ENCODE peak calls at places on chromosome 12, in seven cellular contexts. M is Panc1; I is right atrium auricular region; O is naive thymus-derived CD4-positive, alpha-beta T cell; U is heart right ventricle; L is heart left ventricle; R is esophagus squamous epithelium. V is an unnamed sample.

GRCh38 chr12:119613319-119613936 is 19.9 kb downstream of the TMEM233 start:
- DNase-seq in O (no peak), I (no peak), R (no peak), U (no peak), M (peak; percentile 51), L (no peak), V (no peak)

GRCh38 chr12:104498211-104498801 is 41.6 kb downstream of the CHST11 start:
- DNase-seq in M (no peak), I (no peak), U (no peak), R (no peak), L (no peak), O (no peak), V (no peak)

GRCh38 chr12:94208433-94208921 is 60.1 kb downstream of the PLXNC1 start:
- DNase-seq in M (no peak), I (no peak), O (no peak), U (peak; percentile 13), R (no peak), L (no peak), V (no peak)

GRCh38 chr12:66409195-66409871 is 107.0 kb downstream of the HELB start:
- DNase-seq in U (peak; percentile 18), I (no peak), M (peak; percentile 8), R (no peak), O (no peak), L (no peak), V (no peak)

GRCh38 chr12:4370265-4370664 is 9.2 kb downstream of the FGF23 start:
- DNase-seq in L (no peak), I (no peak), O (no peak), U (no peak), M (no peak), R (no peak), V (no peak)

GRCh38 chr12:131882804-131883520 is 11.5 kb upstream of the ULK1 start:
- DNase-seq in U (no peak), M (no peak), O (no peak), R (no peak), L (no peak), I (no peak), V (no peak)

GRCh38 chr12:62732861-62733427 is 202.0 kb downstream of the PPM1H start:
- DNase-seq in L (no peak), O (no peak), U (no peak), I (no peak), M (no peak), R (no peak), V (no peak)

GRCh38 chr12:16726879-16727278 is 120.9 kb upstream of the LMO3 start:
- DNase-seq in U (no peak), R (no peak), L (no peak), I (no peak), O (no peak), M (no peak), V (no peak)

GRCh38 chr12:103676863-103677262 is 89.8 kb downstream of the STAB2 start:
- DNase-seq in L (no peak), O (no peak), I (no peak), R (no peak), U (no peak), M (no peak), V (no peak)

GRCh38 chr12:52175411-52176350 is 16.1 kb downstream of the KRT80 start:
- DNase-seq in R (no peak), M (no peak), U (no peak), I (no peak), O (no peak), L (no peak), V (no peak)

GRCh38 chr12:17680220-17680619 is 409.8 kb downstream of the RERGL start:
- DNase-seq in O (no peak), R (no peak), U (no peak), M (no peak), I (no peak), L (no peak), V (no peak)

GRCh38 chr12:22046968-22047390 is 961 bp downstream of the CMAS start:
- DNase-seq in L (no peak), M (no peak), U (no peak), O (no peak), R (no peak), I (no peak), V (no peak)

GRCh38 chr12:106917503-106917902 is 38.2 kb upstream of the TMEM263 start:
- DNase-seq in R (no peak), I (no peak), L (no peak), O (no peak), U (no peak), M (no peak), V (no peak)

GRCh38 chr12:79897617-79898016 is 37.3 kb downstream of the PPP1R12A start:
- DNase-seq in U (no peak), O (no peak), I (no peak), L (no peak), R (no peak), M (no peak), V (no peak)

GRCh38 chr12:120887253-120888043 is 16.7 kb downstream of the SPPL3 start:
- DNase-seq in L (no peak), M (no peak), R (no peak), O (no peak), I (no peak), U (no peak), V (no peak)

GRCh38 chr12:14930299-14930698 is 8.0 kb downstream of the ERP27 start:
- DNase-seq in R (no peak), M (no peak), O (no peak), L (no peak), U (no peak), I (no peak), V (no peak)

GRCh38 chr12:79634957-79635471 is 55.8 kb downstream of the PAWR start:
- DNase-seq in R (no peak), O (no peak), U (no peak), I (no peak), L (no peak), M (no peak), V (no peak)

GRCh38 chr12:117343849-117344248 is 17.6 kb downstream of the NOS1 start:
- DNase-seq in I (no peak), L (no peak), R (no peak), U (no peak), O (no peak), M (no peak), V (no peak)

GRCh38 chr12:124404162-124404561 is 109.3 kb downstream of the RFLNA start:
- DNase-seq in R (no peak), O (no peak), L (no peak), M (no peak), I (no peak), U (no peak), V (peak; percentile 67)

GRCh38 chr12:88153959-88154358 is 11.9 kb downstream of the TMTC3 start:
- DNase-seq in U (no peak), O (no peak), L (no peak), I (no peak), M (no peak), R (no peak), V (no peak)

GRCh38 chr12:106415134-106415533 is 57.6 kb downstream of the POLR3B start:
- DNase-seq in L (no peak), R (no peak), M (no peak), I (no peak), U (no peak), O (no peak), V (no peak)

GRCh38 chr12:93302331-93303229 is 75.1 kb upstream of the NUDT4 start:
- DNase-seq in U (peak; percentile 70), R (no peak), I (no peak), L (peak; percentile 49), O (no peak), M (no peak), V (no peak)

GRCh38 chr12:25797335-25797863 is 161.1 kb upstream of the RASSF8 start:
- DNase-seq in O (no peak), L (no peak), R (no peak), I (no peak), U (no peak), M (no peak), V (no peak)

GRCh38 chr12:25796523-25797000 is 161.9 kb upstream of the RASSF8 start:
- DNase-seq in U (no peak), L (no peak), R (no peak), I (no peak), M (no peak), O (no peak), V (no peak)

GRCh38 chr12:25797949-25798348 is 160.5 kb upstream of the RASSF8 start:
- DNase-seq in R (no peak), O (no peak), I (no peak), U (no peak), M (no peak), L (no peak), V (no peak)

GRCh38 chr12:25801621-25802243 is 156.8 kb upstream of the RASSF8 start:
- DNase-seq in L (no peak), O (no peak), I (no peak), M (no peak), U (no peak), R (no peak), V (no peak)

GRCh38 chr12:25800101-25800500 is 158.4 kb upstream of the RASSF8 start:
- DNase-seq in I (no peak), M (no peak), U (no peak), L (no peak), R (no peak), O (no peak), V (no peak)
- H3K27ac ChIP-seq in I (no peak overlapping the region), M (no peak overlapping the region), U (no peak overlapping the region), L (no peak overlapping the region), R (no peak overlapping the region), O (no peak overlapping the region), V (no peak overlapping the region)

DNA sequence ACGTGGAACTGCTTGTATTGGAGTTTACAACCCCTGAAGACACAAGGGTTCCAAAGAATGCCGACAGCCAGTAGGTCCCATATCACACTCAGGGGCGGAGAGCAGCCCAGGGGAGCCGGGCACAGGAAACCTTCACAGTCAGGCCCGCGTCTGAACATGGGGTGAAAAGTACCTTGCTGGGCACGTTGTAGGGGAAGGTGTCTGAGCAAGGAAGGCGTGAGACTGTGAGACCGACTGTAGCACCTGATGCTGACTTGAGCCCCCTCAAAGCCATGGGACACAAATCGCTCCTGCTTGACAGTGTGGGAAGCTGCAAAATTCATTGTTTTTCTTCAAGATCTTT is 14.7 kb downstream of the RIMBP2 start:
- DNase-seq in L (no peak), R (no peak), I (no peak), O (no peak), U (no peak), M (no peak), V (no peak)
- H3K27ac ChIP-seq in L (no peak overlapping the region), R (no peak overlapping the region), I (no peak overlapping the region), O (no peak overlapping the region), U (no peak overlapping the region), M (no peak overlapping the region), V (no peak overlapping the region)

DNA sequence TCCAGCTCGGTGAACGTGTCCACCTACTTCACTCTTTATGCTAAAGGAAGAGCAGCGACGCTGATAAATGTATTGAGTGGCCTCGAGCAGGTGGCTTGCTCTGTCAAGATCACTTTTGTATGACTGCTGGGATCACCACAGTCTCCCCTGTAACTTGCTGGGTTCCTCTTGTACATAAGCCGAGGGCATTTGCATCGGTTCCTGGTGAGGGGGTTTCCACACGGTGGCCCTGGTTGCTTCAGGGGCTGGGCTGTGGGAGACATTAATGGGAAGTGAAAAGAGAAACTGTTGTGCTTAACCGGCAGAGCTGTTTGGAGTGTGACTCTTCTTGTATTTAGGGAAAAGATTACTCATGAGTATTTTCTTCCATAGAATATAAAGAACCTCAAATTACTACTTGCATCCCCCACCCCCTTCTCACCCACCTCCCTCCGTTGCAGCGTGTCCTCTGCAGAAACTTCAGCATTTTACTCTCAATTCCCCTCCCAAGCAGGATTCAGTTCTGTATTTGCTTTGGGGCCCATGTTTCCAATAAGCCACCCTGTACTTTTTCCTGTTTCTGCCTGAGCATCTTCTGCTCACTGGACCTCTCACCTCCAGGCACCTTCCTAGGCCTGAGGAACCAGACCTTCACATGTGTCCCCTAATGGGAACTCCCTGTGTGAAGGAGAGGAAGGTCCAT is 186.9 kb downstream of the ETV6 start:
- DNase-seq in R (peak; percentile 31), I (peak; percentile 69), O (no peak), M (no peak), L (peak; percentile 50), U (peak; percentile 31), V (no peak)
- H3K27ac ChIP-seq in R (peak overlapping the region; percentile 36), I (peak overlapping the region; percentile 20), O (no peak overlapping the region), M (no peak overlapping the region), L (peak overlapping the region; percentile 41), U (no peak overlapping the region), V (peak overlapping the region; percentile 83)

GRCh38 chr12:123098780-123099179 is 52.1 kb downstream of the PITPNM2 start:
- DNase-seq in R (no peak), I (no peak), M (no peak), O (no peak), U (no peak), L (no peak), V (no peak)
- H3K27ac ChIP-seq in R (no peak overlapping the region), I (peak overlapping the region; percentile 89), M (no peak overlapping the region), O (no peak overlapping the region), U (peak overlapping the region; percentile 82), L (peak overlapping the region; percentile 90), V (no peak overlapping the region)

V was measured in tibial artery.